ENCODE peak calls at places on chromosomes 2 and 18, in eight cellular contexts. I is cardiac muscle cell, Q is HCT116, Y is fibroblast of lung, T is left ventricle myocardium inferior, F is hepatocyte, E is psoas muscle, P is right atrium auricular region. G is an unnamed sample.
A peak's percentile ranks its signal among the peaks of the same experiment; 100 is the strongest.

GRCh38 chr18:10169064-10169562 is 255.3 kb downstream of the VAPA start:
- DNase-seq in I (no peak), Q (no peak), Y (peak; percentile 88), T (no peak), F (no peak), E (no peak), P (no peak), G (peak; percentile 5)

GRCh38 chr2:63861220-63861822 is 19.6 kb downstream of the UGP2 start:
- DNase-seq in I (peak; percentile 57), Q (peak; percentile 51), Y (peak; percentile 79), T (no peak), F (peak; percentile 68), E (peak; percentile 21), P (peak; percentile 70), G (no peak)

GRCh38 chr2:5391361-5391760 is 300.8 kb upstream of the SOX11 start:
- DNase-seq in I (peak; percentile 31), Q (no peak), Y (peak; percentile 65), T (peak; percentile 56), F (no peak), E (no peak), P (no peak), G (no peak)

GRCh38 chr2:12321886-12322285 is 394.9 kb upstream of the TRIB2 start:
- DNase-seq in I (no peak), Q (no peak), Y (peak; percentile 39), T (no peak), F (no peak), E (no peak), P (no peak), G (no peak)

GRCh38 chr2:65213035-65213434 is 14.6 kb upstream of the ACTR2 start:
- DNase-seq in I (no peak), Q (no peak), Y (no peak), T (no peak), F (no peak), E (no peak), P (no peak), G (no peak)

GRCh38 chr2:196618661-196619060 is 20.9 kb upstream of the CCDC150 start:
- DNase-seq in I (no peak), Q (no peak), Y (no peak), T (no peak), F (no peak), E (no peak), P (no peak), G (no peak)

GRCh38 chr2:168002021-168002553 is 245.3 kb downstream of the STK39 start:
- DNase-seq in I (no peak), Q (no peak), Y (peak; percentile 61), T (no peak), F (peak; percentile 14), E (no peak), P (no peak), G (no peak)

GRCh38 chr2:74835831-74836674 is 2.1 kb downstream of the HK2 start:
- DNase-seq in I (peak; percentile 72), Q (peak; percentile 51), Y (peak; percentile 56), T (no peak), F (peak; percentile 59), E (no peak), P (no peak), G (no peak)

GRCh38 chr2:184685999-184686841 is 87.9 kb downstream of the ZNF804A start:
- DNase-seq in I (no peak), Q (no peak), Y (peak; percentile 12), T (no peak), F (no peak), E (no peak), P (no peak), G (peak; percentile 1)

GRCh38 chr2:39718483-39718882 is 52.8 kb downstream of the TMEM178A start:
- DNase-seq in I (no peak), Q (no peak), Y (no peak), T (no peak), F (no peak), E (no peak), P (no peak), G (no peak)

GRCh38 chr2:70962211-70962884 is 16.1 kb upstream of the ANKRD53 start:
- DNase-seq in I (no peak), Q (no peak), Y (no peak), T (no peak), F (peak; percentile 3), E (no peak), P (peak; percentile 50), G (no peak)

GRCh38 chr2:204984421-204984925 is 439.2 kb downstream of the PARD3B start:
- DNase-seq in I (no peak), Q (no peak), Y (no peak), T (no peak), F (no peak), E (no peak), P (no peak), G (no peak)

GRCh38 chr2:227410191-227410590 is 22.4 kb upstream of the SCYGR1 start:
- DNase-seq in I (no peak), Q (no peak), Y (no peak), T (no peak), F (no peak), E (no peak), P (peak; percentile 40), G (no peak)

GRCh38 chr2:227123697-227124096 is 40.3 kb downstream of the COL4A4 start:
- DNase-seq in I (no peak), Q (no peak), Y (no peak), T (no peak), F (no peak), E (no peak), P (no peak), G (no peak)

GRCh38 chr18:22601481-22601880 is 183.8 kb upstream of the CTAGE1 start:
- DNase-seq in I (no peak), Q (no peak), Y (no peak), T (no peak), F (no peak), E (no peak), P (no peak), G (no peak)

GRCh38 chr2:207475546-207475945 is 54.2 kb upstream of the CREB1 start:
- DNase-seq in I (no peak), Q (no peak), Y (no peak), T (no peak), F (no peak), E (no peak), P (no peak), G (no peak)
- H3K27ac ChIP-seq in I (no peak overlapping the region), Q (no peak overlapping the region), Y (no peak overlapping the region), T (no peak overlapping the region), F (no peak overlapping the region), E (no peak overlapping the region), P (no peak overlapping the region), G (peak overlapping the region; percentile 35)

GRCh38 chr2:239220976-239221375 is 179.8 kb downstream of the HDAC4 start:
- DNase-seq in I (no peak), Q (no peak), Y (no peak), T (no peak), F (no peak), E (no peak), P (no peak), G (no peak)

GRCh38 chr2:239223330-239224248 is 177.2 kb downstream of the HDAC4 start:
- DNase-seq in I (no peak), Q (no peak), Y (peak; percentile 56), T (no peak), F (peak; percentile 55), E (peak; percentile 56), P (peak; percentile 80), G (no peak)

GRCh38 chr2:239224249-239224605 is 176.6 kb downstream of the HDAC4 start:
- DNase-seq in I (no peak), Q (no peak), Y (no peak), T (no peak), F (no peak), E (no peak), P (no peak), G (no peak)

GRCh38 chr2:239223029-239223329 is 177.8 kb downstream of the HDAC4 start:
- DNase-seq in I (no peak), Q (no peak), Y (peak; percentile 66), T (no peak), F (no peak), E (no peak), P (no peak), G (no peak)

DNA sequence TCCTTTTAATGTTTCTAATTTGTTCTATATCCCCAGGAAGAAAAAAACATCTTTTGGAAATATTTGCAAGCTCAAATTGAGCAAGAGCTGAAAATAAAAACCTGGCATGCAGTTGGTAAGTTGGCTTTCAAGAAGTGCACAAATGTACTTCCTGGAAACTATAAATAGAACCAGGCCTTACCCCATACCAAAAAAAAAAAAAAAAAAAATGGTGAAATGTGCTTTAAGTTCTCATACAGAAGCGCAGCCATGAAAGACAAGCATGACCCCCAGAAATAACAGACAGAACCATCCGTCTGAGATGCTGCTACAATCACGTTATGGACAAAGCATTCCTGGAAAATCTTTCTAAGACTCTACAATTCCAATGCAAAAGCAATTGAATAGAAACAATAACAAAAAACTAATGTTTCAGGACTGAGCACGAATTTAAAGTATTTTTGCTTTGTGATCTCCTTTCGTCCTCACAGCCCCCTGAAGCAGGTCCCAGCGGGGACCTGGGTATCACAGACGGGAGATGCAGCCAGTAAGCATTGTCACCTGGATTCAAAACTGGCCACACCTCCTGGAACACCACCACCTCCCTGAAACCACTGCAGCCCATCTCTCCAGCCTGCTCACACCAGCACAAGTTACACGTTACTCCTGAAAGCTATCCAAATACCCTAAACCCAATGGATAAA is 178.3 kb downstream of the HDAC4 start:
- DNase-seq in I (no peak), Q (no peak), Y (peak; percentile 87), T (no peak), F (no peak), E (no peak), P (no peak), G (no peak)
- H3K27ac ChIP-seq in I (peak overlapping the region; percentile 91), Q (no peak overlapping the region), Y (peak overlapping the region; percentile 82), T (peak overlapping the region; percentile 88), F (peak overlapping the region; percentile 91), E (peak overlapping the region; percentile 88), P (peak overlapping the region; percentile 79), G (no peak overlapping the region)

DNA sequence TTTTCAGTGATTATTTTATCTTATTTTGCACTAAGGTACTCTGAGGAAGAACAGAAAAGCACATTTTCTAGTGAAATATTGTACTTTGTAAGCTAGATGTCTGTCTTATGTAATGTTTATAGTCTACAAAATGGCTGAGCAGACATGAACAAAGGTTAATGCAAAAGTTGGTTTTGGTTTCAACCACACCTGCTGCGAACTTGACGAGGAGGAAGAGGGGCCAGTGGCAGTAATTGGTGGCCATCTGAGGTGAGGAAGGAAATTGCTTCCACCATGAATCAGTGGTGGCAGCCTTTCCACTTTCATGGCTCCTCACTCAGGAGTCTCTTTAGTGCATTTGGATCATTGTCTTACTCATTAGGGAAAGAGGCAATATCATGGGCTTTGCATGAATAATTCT is 894.2 kb downstream of the CNTNAP5 start:
- DNase-seq in I (no peak), Q (no peak), Y (no peak), T (no peak), F (no peak), E (no peak), P (no peak), G (no peak)
- H3K27ac ChIP-seq in I (no peak overlapping the region), Q (no peak overlapping the region), Y (no peak overlapping the region), T (no peak overlapping the region), F (no peak overlapping the region), E (no peak overlapping the region), P (no peak overlapping the region), G (no peak overlapping the region)

DNA sequence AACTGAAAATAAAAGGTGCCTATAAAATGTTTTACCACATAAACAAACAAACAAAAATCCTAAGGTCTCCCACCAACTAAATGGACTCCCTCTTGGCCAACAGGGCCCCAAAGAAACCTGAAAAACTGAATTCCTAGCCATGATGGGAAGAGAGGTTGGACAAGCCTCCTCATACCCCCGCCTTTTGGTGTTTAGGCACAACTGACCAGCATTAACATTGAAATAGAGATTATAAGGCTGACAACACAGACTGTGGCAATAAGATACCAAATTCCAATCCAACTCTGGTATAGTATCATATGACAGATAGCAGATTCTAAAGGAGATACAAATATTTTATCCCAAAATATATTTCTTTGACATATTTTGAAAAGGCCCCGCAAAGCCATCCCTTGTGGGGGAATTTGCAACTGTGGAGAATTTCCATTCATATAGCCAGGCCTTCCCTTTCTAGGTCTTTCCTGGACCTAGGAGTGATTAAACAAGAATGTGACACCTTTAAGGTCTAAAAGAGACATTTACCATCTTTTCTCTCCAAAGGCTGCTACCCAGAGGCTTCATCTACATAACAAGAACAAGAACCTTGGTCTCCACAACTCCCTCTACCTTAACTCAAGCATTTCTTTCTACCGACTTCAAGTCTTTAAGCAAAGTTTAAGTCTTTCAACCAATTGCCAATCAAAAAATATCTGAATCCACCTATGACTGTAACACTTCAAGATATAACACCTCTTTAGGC is 80.0 kb downstream of the CHN1 start:
- DNase-seq in I (no peak), Q (no peak), Y (no peak), T (no peak), F (no peak), E (no peak), P (no peak), G (no peak)
- H3K27ac ChIP-seq in I (no peak overlapping the region), Q (no peak overlapping the region), Y (no peak overlapping the region), T (no peak overlapping the region), F (no peak overlapping the region), E (no peak overlapping the region), P (no peak overlapping the region), G (no peak overlapping the region)